ENCODE peak calls at places on chromosome 4, in nine cellular contexts. X is activated T-cell treated with anti-CD3 and anti-CD28 coated beads for 1 hour, G is iris pigment epithelial cell, M is NCI-H748 treated with DMSO at 0.1 percent for 48 hours, Y is GM12865, N is Peyer's patch, D is EH, B is myocyte, W is NCI-H187. H is an unnamed sample.
A peak's percentile ranks its signal among the peaks of the same experiment; 100 is the strongest.

GRCh38 chr4:145494666-145495065 is 13.0 kb downstream of the SMAD1 start:
- DNase-seq in X (no peak), G (no peak), M (no peak), D (no peak), N (no peak), Y (no peak), B (no peak), W (no peak), H (no peak)

GRCh38 chr4:74969507-74970474 is 36.9 kb downstream of the PARM1 start:
- DNase-seq in M (no peak), W (no peak), B (peak; percentile 43), N (no peak), G (peak; percentile 1), D (no peak), X (no peak), Y (no peak), H (peak; percentile 2)

GRCh38 chr4:6546091-6546490 is 28.9 kb upstream of the MAN2B2 start:
- DNase-seq in B (no peak), D (no peak), N (no peak), M (no peak), W (no peak), X (no peak), G (no peak), Y (no peak), H (no peak)

GRCh38 chr4:80475781-80476180 is 140.3 kb downstream of the CFAP299 start:
- DNase-seq in Y (no peak), N (no peak), M (no peak), X (no peak), D (no peak), W (no peak), G (no peak), B (no peak), H (no peak)

GRCh38 chr4:133188433-133189175 is 39.5 kb downstream of the PCDH10 start:
- DNase-seq in X (no peak), B (no peak), D (no peak), M (no peak), Y (peak; percentile 3), W (no peak), G (no peak), N (no peak), H (peak; percentile 10)

GRCh38 chr4:53321151-53321987 is 44.5 kb downstream of the SCFD2 start:
- DNase-seq in X (no peak), N (no peak), B (peak; percentile 54), M (peak; percentile 11), W (no peak), G (peak; percentile 87), Y (no peak), D (peak; percentile 98), H (peak; percentile 84)

GRCh38 chr4:81237791-81238190 is 22.8 kb upstream of the PRKG2 start:
- DNase-seq in N (no peak), B (no peak), M (no peak), D (peak; percentile 7), X (no peak), G (no peak), W (no peak), Y (no peak), H (no peak)

GRCh38 chr4:7746351-7747061 is 193.2 kb downstream of the AFAP1 start:
- DNase-seq in W (no peak), G (no peak), Y (no peak), N (no peak), B (no peak), M (no peak), D (no peak), X (no peak), H (no peak)

GRCh38 chr4:6746721-6747689 is 31.0 kb downstream of the BLOC1S4 start:
- DNase-seq in G (no peak), X (no peak), D (no peak), Y (no peak), B (no peak), W (no peak), M (no peak), N (peak; percentile 89), H (no peak)

GRCh38 chr4:157997296-157997695 is 175.5 kb downstream of the GASK1B start:
- DNase-seq in G (no peak), M (no peak), N (no peak), X (no peak), B (no peak), W (no peak), Y (no peak), D (no peak), H (no peak)